ENCODE peak calls at places on chromosome 3, in nine cellular contexts. N is pancreas, S is astrocyte of the spinal cord, E is glutamatergic neuron, W is fibroblast of the aortic adventitia, B is RWPE1, T is GM13976, H is heart right ventricle, V is cardiac fibroblast. R is an unnamed sample.

GRCh38 chr3:56291244-56291680 is 177.0 kb downstream of the ERC2 start:
- DNase-seq in N (no peak), S (peak; percentile 96), E (no peak), W (peak; percentile 95), B (no peak), T (peak; percentile 10), H (no peak), V (peak; percentile 94), R (no peak)

GRCh38 chr3:146896711-146897110 is 291.6 kb upstream of the PLSCR5 start:
- DNase-seq in N (no peak), S (no peak), E (no peak), W (no peak), B (no peak), T (no peak), H (no peak), V (no peak), R (no peak)

GRCh38 chr3:9067352-9067975 is 104.2 kb upstream of the RAD18 start:
- DNase-seq in N (no peak), S (peak; percentile 64), E (peak; percentile 58), W (peak; percentile 79), B (peak; percentile 19), T (peak; percentile 68), H (no peak), V (peak; percentile 78), R (peak; percentile 43)

GRCh38 chr3:136957751-136958288 is at the start of gene IL20RB:
- DNase-seq in N (no peak), S (peak; percentile 51), E (no peak), W (peak; percentile 94), B (peak; percentile 82), T (no peak), H (no peak), V (peak; percentile 50), R (no peak)

GRCh38 chr3:31188112-31188511 is 293.7 kb upstream of the GADL1 start:
- DNase-seq in N (no peak), S (no peak), E (no peak), W (peak; percentile 71), B (no peak), T (no peak), H (no peak), V (peak; percentile 33), R (no peak)

GRCh38 chr3:12380408-12380795 is 91.5 kb downstream of the PPARG start:
- DNase-seq in N (no peak), S (no peak), E (no peak), W (no peak), B (no peak), T (no peak), H (no peak), V (no peak), R (no peak)

GRCh38 chr3:48565591-48566400 is 2.2 kb upstream of the UCN2 start:
- DNase-seq in N (peak; percentile 55), S (peak; percentile 78), E (no peak), W (peak; percentile 60), B (peak; percentile 75), T (no peak), H (no peak), V (peak; percentile 62), R (no peak)

GRCh38 chr3:146796078-146796477 is 190.9 kb upstream of the PLSCR5 start:
- DNase-seq in N (no peak), S (peak; percentile 44), E (no peak), W (no peak), B (no peak), T (no peak), H (no peak), V (no peak), R (no peak)

GRCh38 chr3:73037369-73037699 is 24.1 kb upstream of the EBLN2 start:
- DNase-seq in N (no peak), S (peak; percentile 54), E (no peak), W (peak; percentile 37), B (no peak), T (no peak), H (no peak), V (peak; percentile 34), R (no peak)

GRCh38 chr3:134249935-134250716 is 533 bp downstream of the RYK start:
- DNase-seq in N (peak; percentile 87), S (peak; percentile 25), E (peak; percentile 77), W (peak; percentile 33), B (peak; percentile 58), T (peak; percentile 76), H (peak; percentile 68), V (peak; percentile 45), R (peak; percentile 51)

GRCh38 chr3:126419151-126419703 is 24.5 kb downstream of the CFAP100 start:
- DNase-seq in N (no peak), S (no peak), E (no peak), W (no peak), B (no peak), T (no peak), H (no peak), V (no peak), R (no peak)

GRCh38 chr3:183507551-183507950 is 48.0 kb downstream of the KLHL6 start:
- DNase-seq in N (no peak), S (no peak), E (no peak), W (no peak), B (no peak), T (no peak), H (no peak), V (no peak), R (no peak)

GRCh38 chr3:122008166-122008565 is 13.9 kb downstream of the ILDR1 start:
- DNase-seq in N (no peak), S (no peak), E (no peak), W (no peak), B (no peak), T (no peak), H (no peak), V (no peak), R (no peak)

GRCh38 chr3:163773136-163773535 is 1305.2 kb downstream of the SI start:
- DNase-seq in N (no peak), S (no peak), E (no peak), W (no peak), B (no peak), T (no peak), H (no peak), V (no peak), R (no peak)

GRCh38 chr3:125123906-125124305 is 68.1 kb upstream of the HEG1 start:
- DNase-seq in N (no peak), S (peak; percentile 77), E (no peak), W (peak; percentile 95), B (no peak), T (no peak), H (no peak), V (peak; percentile 93), R (no peak)

GRCh38 chr3:147157629-147158028 is 248.7 kb downstream of the ZIC4 start:
- DNase-seq in N (no peak), S (no peak), E (no peak), W (no peak), B (no peak), T (no peak), H (no peak), V (no peak), R (no peak)

GRCh38 chr3:129162729-129163579 is 2.1 kb upstream of the ISY1 start:
- DNase-seq in N (no peak), S (no peak), E (no peak), W (no peak), B (no peak), T (no peak), H (no peak), V (no peak), R (no peak)
- TF ChIP-seq CTCF in N (no peak), S (peak; percentile 35), E (no peak), W (peak; percentile 22), B (peak; percentile 19), T (peak; percentile 21), H (peak; percentile 3), V (peak; percentile 27), R (no peak)

DNA sequence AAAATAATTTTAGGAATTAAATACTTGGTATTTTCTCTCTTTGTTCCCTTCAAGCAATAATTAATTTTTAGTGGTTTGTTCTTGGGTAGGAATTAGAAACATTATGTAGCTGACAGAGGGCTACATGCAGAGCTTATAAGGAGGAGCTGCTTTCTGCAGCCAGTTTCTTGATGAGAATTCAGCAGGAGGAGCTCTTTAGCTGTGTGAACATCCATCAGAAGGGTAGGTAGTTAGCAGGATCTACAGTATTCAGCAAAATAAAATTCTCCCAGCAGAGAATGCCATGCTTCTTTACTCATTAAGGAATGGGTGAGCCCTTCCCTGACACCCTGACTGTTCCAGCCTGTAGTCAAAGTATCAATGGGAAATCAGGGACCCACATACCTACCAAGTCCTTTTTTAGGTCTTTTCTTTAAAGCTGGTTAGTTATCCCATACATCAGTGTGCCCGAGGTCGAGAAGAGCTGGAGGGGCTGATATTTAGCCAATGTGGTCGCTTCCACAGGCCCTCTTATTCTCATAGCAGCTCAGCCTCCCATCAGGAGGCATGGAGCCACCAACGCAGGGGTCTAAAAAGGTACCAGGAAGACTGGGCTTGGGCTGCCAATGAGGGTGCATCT is 54.0 kb downstream of the KCNAB1 start:
- DNase-seq in N (no peak), S (peak; percentile 69), E (no peak), W (peak; percentile 85), B (no peak), T (no peak), H (no peak), V (peak; percentile 79), R (no peak)
- TF ChIP-seq CTCF in N (no peak), S (peak; percentile 58), E (no peak), W (peak; percentile 63), B (no peak), T (peak; percentile 19), H (peak; percentile 43), V (peak; percentile 49), R (no peak)

DNA sequence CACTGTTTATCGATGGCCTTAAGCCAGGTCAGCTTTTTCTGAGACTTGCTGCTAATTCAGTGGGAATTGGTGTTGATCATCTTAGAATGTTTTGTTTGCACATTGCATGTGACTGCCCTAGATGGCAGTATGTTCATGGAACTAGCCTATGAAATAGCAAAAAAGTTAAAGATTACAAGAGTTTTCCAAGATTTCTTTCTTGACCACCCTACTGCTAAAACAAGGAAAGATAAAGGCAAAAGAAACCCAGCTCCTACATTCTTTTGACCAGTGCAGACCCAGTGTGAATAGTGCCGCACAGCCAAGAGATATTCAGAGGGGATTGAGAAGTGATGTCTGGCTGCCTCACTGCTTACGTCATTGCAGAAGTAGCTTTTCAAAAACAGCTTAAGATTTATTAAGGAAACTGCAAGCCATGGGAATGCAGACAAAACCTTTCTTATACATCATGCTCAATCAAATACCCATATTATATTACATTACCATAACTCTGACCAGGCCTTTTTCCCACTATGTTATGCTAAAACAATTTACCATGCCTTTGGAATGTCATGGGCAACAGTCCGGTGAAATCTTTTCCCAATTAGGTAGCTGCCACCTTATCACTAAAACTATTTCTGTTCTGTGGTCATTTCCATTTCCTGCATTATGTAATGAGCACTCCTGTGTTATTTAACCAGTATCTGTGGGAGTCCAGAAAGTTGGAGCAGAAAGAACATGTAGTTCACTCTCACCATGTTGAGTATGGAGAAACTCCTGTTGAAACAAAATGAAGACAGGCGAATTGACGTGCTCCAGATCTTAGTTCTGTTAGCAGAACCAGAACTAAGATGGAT is 6.0 kb downstream of the PHLDB2 start:
- DNase-seq in N (no peak), S (peak; percentile 93), E (no peak), W (peak; percentile 96), B (no peak), T (no peak), H (no peak), V (peak; percentile 91), R (no peak)
- TF ChIP-seq CTCF in N (no peak), S (peak; percentile 35), E (no peak), W (peak; percentile 40), B (peak; percentile 18), T (no peak), H (peak; percentile 48), V (peak; percentile 31), R (no peak)

DNA sequence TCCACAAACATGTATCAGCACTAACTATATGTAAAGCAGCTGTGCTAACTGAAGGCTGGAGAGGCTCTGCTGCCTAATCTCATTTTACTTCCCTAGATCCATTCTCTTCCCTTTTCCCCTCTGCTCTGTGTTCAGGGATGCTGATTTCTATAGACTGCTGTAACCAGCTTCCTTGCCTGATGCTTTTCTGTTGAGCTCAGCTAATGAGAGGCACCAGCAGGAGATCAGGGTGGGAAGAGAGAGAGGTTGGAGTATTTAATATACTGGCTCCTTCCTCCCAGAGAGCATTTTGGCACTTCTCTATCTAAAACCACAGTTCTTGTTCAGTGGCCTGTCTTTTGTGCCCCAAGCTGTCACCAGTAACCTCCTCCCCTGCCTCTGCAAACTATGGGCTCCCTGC is 69.6 kb downstream of the CADPS start:
- DNase-seq in N (no peak), S (no peak), E (no peak), W (no peak), B (no peak), T (no peak), H (no peak), V (no peak), R (no peak)
- TF ChIP-seq CTCF in N (no peak), S (no peak), E (no peak), W (no peak), B (no peak), T (no peak), H (no peak), V (no peak), R (no peak)